ENCODE peak calls at places on chromosomes 16 and 17, in ten cellular contexts. Q, J, D, X, C, T, Z, A, Y and K are unnamed samples. For H3K4me1, the result is how much of the 10 kb centered on the place peaks cover.

GRCh38 chr17:6244253-6244652 is 174.1 kb downstream of the WSCD1 start:
- DNase-seq in X (no peak), T (no peak), D (no peak), C (no peak), J (no peak), A (no peak), Y (no peak), Q (no peak), Z (no peak), K (no peak)

GRCh38 chr16:15484662-15485061 is 50.3 kb downstream of the BMERB1 start:
- DNase-seq in Q (no peak), J (no peak), Y (no peak), Z (no peak), A (no peak), D (no peak), C (no peak), T (no peak), X (no peak), K (no peak)

GRCh38 chr17:47603830-47604229 is 45.9 kb upstream of the KPNB1 start:
- DNase-seq in J (no peak), Q (no peak), Y (no peak), X (no peak), A (no peak), C (no peak), Z (no peak), D (no peak), T (no peak), K (no peak)

GRCh38 chr17:50209472-50210248 is 8.2 kb upstream of the COL1A1 start:
- DNase-seq in Y (peak), Q (peak), C (peak), Z (peak), T (no peak), A (peak), X (no peak), D (peak), J (peak), K (no peak)

GRCh38 chr16:20952144-20952797 is 51.7 kb downstream of the LYRM1 start:
- DNase-seq in Z (no peak), X (no peak), A (no peak), D (no peak), T (peak), Q (no peak), Y (no peak), C (no peak), J (peak), K (no peak)

GRCh38 chr17:62714016-62714777 is 86.7 kb downstream of the MRC2 start:
- DNase-seq in Z (peak), J (no peak), Q (no peak), A (no peak), C (no peak), T (no peak), Y (peak), D (no peak), X (no peak), K (no peak)

GRCh38 chr16:86761117-86761971 is 183.0 kb downstream of the FOXL1 start:
- DNase-seq in C (no peak), Y (no peak), D (peak), A (peak), T (peak), Q (no peak), J (peak), Z (no peak), X (no peak), K (no peak)

GRCh38 chr17:41896726-41897125 is 22.0 kb downstream of the ACLY start:
- DNase-seq in A (no peak), Y (no peak), X (no peak), Q (no peak), D (no peak), Z (no peak), C (no peak), J (peak), T (no peak), K (no peak)

DNA sequence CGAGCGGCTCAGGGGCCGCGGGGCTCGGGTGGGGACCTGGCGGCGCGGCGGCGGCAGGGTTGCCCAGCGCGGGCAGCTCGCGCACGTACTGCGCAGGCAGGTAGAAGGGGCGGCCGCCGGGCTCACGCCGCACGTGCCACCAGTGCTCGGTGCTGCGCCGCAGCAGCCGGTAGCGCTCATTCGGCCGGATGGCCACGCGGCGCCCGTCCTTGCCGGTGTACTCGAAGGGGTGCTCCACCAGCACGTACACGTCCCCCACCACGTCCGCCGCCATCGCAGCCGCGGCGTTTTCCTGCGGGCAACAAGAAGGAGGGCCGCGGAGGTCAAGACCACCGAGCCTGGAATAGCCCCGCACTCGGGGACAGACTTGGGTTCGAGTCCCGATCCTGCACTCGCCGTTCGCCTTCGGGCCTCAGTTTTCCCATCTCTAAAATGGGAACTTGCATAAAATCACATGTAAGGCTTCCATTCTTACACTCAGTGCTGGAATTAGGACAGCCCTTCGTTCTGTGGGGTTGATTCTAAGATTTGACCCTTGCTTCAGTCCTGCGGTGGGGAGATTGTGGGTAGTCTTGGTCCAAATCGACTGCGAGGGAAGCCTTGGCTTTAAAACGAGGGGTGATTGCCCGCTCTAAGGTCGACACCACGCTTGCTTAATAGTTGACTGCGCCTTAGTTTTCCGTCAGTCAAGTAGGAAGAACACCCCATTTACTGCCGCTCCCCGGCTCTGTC is 2.5 kb downstream of the ARHGAP27 start:
- DNase-seq in T (no peak), J (peak), Z (no peak), D (no peak), Y (no peak), Q (no peak), A (no peak), C (no peak), X (no peak), K (no peak)
- H3K4me3 ChIP-seq in T (no peak), J (peak), Z (peak), D (no peak), Y (peak), Q (peak), A (peak), C (peak), X (peak), K (peak)

DNA sequence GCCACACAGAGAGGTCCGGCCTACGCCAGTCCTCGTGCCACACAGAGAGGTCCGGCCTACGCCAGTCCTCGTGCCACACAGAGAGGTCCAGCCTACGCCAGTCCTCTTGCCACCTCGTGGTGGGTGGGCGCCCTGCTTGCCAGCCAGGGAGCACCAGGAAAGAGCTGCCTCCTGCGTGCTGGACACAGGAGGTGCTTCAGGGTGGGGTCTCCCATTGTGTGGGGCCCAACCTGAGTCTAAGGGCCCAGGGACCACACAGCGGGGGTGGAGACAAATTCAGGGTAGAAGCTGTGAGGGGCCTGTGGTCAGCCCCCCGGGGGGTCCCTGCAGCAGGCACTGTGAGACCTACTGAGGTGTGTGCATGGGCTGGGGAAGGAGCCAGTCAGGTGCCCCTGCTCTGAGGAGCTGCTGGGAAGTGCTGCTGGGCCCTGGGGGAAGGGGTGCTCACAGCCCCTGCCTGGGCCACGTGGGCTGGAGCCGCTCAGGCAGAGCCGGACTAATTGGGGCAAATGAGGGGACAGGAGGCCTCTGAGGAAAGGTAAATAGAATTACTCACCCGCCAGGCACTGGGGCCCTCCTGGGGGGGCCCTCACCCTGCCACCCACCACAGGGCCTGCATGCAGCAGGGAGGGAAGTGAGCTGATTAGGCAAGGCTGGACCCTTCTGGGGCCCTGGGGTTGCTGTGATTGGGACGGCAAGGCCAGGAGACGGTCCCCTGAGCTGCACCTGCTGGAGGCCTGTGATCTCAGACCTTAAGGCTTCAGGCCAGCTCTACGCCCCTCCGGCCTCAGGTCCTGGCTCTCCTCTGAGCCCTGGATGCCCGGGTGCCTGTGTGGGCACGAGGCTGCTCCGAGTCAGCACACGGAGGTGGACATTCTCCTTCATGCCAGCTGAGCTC is 11.0 kb downstream of the GCGR start:
- DNase-seq in Y (no peak), D (no peak), Q (peak), T (no peak), A (no peak), C (no peak), Z (no peak), J (no peak), X (no peak), K (no peak)
- H3K4me1 ChIP-seq in Y (under half), D (under half), Q (under half), T (under half), A (under half), C (under half), Z (under half), J (under half), X (under half), K (under half)

DNA sequence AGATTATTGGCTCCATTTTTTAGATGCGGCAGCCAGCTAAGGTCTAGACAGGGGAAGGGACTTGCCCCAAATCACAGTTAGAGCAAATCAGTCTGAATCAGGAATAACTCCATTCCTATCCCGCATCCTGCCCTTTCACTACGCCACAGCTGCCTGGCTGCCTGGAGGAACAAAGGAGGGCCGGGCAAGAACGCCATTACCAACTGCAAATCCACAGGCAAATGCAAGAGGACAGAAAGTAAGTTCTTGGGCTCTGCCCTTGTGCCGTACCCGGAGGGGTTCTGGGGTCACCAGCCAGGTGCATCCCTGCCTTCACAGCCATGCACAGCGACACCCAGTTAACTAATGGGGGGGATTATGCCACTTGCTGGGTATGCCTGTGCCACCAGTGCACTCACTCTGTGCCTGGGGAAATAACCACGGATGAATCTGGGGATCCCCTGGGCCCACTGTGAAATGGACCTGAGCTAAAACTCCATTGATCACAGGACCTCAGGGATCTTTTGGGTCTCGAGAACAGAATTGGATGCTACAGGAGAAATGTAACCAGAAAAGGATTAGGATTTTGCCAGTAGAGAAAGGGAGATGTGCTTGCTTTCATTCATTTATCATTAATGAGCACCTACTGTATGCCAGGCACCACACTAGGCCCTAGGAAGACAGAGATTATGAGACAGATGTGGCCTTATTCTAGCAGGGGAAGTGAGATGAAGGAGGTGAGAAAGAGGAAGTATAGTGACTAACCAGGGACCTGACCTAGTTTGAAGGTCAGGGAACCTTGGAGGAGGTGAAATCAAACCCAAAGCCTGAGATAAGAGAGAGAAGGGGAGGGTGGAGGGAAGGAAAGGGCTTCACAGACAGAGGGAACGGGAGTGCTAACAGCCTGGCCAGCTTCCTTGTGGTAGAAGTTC is 17.7 kb downstream of the BCL7C start:
- DNase-seq in Y (no peak), X (peak), D (peak), J (peak), Q (no peak), T (no peak), A (no peak), C (no peak), Z (no peak), K (no peak)
- TF ChIP-seq POLR2AphosphoS5 in Y (no peak), X (peak), D (no peak), J (no peak), Q (no peak), T (no peak), A (peak), C (no peak), Z (no peak), K (no peak)

DNA sequence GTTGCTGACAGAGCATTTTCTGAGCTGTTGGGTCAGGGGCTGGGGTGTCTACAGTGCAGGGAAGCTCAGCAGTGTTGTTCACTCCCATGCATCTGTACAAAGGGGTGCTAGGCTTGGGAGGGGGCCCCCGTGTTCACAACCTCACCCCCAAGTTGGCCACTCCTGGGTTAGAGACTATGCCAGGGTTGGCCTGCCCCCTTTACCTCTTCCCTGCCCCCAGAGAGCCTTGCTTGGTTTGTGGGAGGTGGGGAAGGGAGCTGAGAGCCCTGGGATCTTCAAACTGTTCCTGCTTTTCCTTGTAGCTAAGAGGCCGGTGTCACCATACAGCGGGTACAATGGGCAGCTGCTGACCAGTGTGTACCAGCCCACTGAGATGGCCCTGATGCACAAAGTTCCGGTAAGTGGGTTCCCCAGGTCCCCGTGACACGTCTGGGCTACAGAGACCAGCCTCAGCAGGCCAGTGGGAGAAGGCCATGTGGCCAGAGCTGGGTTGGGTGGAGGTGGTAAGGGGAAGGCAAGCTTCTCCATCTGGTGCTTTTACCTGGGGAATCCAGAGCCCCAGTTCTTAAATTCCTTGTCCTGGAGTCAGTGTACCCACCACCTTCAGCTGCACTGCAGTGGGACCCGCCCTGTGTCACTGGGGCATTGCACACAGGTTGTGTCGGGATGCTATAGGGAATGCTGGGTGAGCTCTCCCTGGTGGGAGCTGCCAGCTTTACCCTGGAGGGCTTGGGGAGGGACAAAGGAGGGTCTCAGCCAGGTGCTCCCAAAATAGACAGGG is 11.8 kb downstream of the GPRC5C start:
- DNase-seq in T (no peak), C (no peak), Y (no peak), A (no peak), X (no peak), J (no peak), D (peak), Z (no peak), Q (no peak), K (no peak)
- H3K4me3 ChIP-seq in T (peak), C (peak), Y (peak), A (no peak), X (no peak), J (no peak), D (no peak), Z (no peak), Q (peak), K (no peak)

DNA sequence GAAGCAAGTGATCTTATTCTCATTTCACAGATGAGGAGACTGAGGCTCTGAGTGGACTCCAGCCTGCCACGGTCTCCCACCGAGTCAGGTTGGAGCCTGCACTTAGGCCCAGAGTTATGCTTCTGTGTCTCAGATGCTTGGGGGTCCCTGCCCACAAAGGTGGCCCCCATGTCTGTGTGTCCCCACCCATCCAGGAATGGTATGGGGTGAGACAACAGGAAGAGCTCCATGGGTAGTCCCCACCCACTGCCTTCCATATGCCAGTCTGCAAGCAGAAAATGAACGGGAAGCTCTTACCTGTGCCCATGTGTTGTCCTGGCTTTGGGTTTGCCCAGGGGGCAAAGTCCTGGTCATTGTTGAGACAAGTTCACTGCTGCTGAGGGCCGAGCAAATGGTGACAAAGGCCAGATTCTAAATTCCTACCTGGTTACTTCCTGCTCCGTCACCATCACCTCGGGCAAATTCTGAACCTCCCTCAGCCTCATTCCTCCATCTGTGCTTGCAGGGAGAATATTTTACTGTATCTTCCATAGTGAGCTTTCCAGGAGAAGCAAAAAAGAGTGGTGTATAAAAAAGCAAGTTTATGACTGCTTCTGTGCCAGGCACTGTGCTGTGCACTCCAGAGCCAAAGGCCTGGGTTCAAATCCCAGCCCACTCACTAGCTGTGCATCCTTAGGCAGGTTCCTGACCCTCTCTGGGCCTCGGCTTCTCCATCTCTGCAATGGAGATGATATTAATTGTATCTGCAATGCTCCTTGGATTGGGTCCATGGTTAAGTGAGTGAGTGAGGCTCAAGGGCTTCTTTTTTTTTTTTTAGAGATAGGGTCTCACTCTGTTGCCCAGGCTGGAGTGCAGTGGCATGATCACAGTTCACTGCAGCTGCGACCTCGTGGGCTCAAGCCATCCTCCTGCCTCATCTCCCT is 9.3 kb downstream of the IL4R start:
- DNase-seq in D (peak), C (peak), X (no peak), T (no peak), Z (peak), J (no peak), Q (no peak), Y (peak), A (peak), K (no peak)
- H3K4me1 ChIP-seq in D (half or more), C (under half), X (under half), T (under half), Z (under half), J (under half), Q (half or more), Y (half or more), A (half or more), K (under half)